ENCODE peak calls at places on chromosomes 4 and X, in nine cellular contexts. P is BE2C; A is CD4-positive, alpha-beta T cell; S is H1; M is sigmoid colon; B is GM23338; G is nephron progenitor cell; R is fibroblast of mammary gland; O is DND-41. T is an unnamed sample.

GRCh38 chr4:186299291-186299690 is 33.3 kb downstream of the F11 start:
- DNase-seq in G (no peak), P (no peak), B (no peak), O (no peak), S (no peak), A (no peak), R (no peak), M (no peak), T (no peak)

GRCh38 chr4:110959041-110959643 is 336.3 kb upstream of the PITX2 start:
- DNase-seq in B (no peak), O (no peak), A (no peak), M (no peak), P (no peak), R (peak), G (no peak), S (no peak), T (no peak)

GRCh38 chr4:76980280-76980679 is 30.7 kb downstream of the SEPTIN11 start:
- DNase-seq in P (no peak), A (no peak), O (no peak), R (no peak), G (no peak), B (no peak), S (no peak), M (no peak), T (no peak)

GRCh38 chr4:56844817-56845580 is 23.5 kb upstream of the SPINK2 start:
- DNase-seq in G (no peak), M (no peak), R (no peak), A (no peak), B (peak), P (no peak), S (peak), O (no peak), T (no peak)

GRCh38 chr4:30839583-30840520 is 119.7 kb downstream of the PCDH7 start:
- DNase-seq in R (peak), O (no peak), P (no peak), G (no peak), S (no peak), B (peak), A (no peak), M (no peak), T (no peak)

GRCh38 chrX:24357101-24357500 is 3.3 kb upstream of the SUPT20HL1 start:
- DNase-seq in G (no peak), B (no peak), A (no peak), M (no peak), R (peak), S (no peak), O (no peak), P (no peak), T (no peak)

GRCh38 chr4:825063-825968 is 613 bp downstream of the CPLX1 start:
- DNase-seq in R (peak), P (peak), A (peak), S (peak), M (peak), B (peak), G (peak), O (no peak), T (peak)

GRCh38 chr4:131644619-131645018 is 1504.5 kb upstream of the PCDH10 start:
- DNase-seq in P (peak), M (no peak), A (no peak), R (peak), O (no peak), B (peak), S (peak), G (peak), T (peak)

GRCh38 chr4:113869743-113870375 is 108.3 kb upstream of the CAMK2D start:
- DNase-seq in O (no peak), B (no peak), P (no peak), R (peak), G (no peak), S (no peak), M (no peak), A (no peak), T (no peak)

GRCh38 chr4:70841951-70842350 is 2.3 kb upstream of the GRSF1 start:
- DNase-seq in M (no peak), S (no peak), O (no peak), A (no peak), P (no peak), B (no peak), R (no peak), G (no peak), T (no peak)

DNA sequence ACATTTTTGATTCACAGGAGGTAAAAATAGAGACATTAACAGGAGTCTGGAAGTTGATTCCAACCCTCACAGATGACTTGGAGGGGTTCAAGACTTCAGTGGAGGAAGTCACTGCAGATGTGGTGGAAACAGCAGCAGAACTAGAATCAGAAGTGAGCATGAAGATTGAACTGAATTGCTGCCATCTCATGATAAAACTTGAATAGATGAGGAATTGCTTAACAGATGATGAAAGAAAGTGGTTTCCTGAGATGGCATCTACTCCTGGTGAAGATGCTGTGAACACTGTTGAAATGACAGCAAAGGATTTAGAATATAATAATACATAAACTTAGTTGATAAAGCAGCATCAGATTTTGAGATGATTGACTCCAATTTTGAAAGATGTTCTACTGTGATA is 76.6 kb downstream of the RELL1 start:
- DNase-seq in M (no peak), G (no peak), R (no peak), O (no peak), B (no peak), P (no peak), A (no peak), S (no peak), T (no peak)
- TF ChIP-seq CTCF in M (no peak), G (no peak), R (no peak), O (no peak), B (no peak), P (no peak), A (no peak), S (no peak), T (no peak)

GRCh38 chrX:49177338-49177833 is 5.7 kb downstream of the PLP2 start:
- DNase-seq in M (peak), A (no peak), O (no peak), B (no peak), G (no peak), S (no peak), P (no peak), R (no peak), T (no peak)
- TF ChIP-seq CTCF in M (no peak), A (no peak), O (peak), B (no peak), G (no peak), S (no peak), P (no peak), R (no peak), T (no peak)

DNA sequence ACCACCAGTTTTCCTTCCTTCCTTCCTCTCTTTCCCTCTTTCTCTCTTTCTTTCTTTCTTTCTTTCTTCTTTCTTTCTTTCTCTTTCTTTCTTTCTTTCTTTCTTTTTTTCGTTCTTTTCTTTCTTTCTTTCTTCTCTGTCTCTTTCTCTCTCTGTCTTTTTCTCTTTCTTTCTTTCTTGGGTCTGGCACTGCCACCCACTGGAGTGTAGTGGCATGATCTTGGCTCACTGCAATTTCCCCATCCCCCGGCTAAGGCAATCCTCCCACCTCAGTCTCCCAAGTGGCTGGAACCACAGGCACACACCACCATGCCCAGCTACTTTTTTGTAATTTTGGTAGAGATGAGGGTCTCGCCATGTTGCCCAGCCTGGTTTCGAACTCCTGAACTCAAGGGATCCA is 51.6 kb upstream of the NHS start:
- DNase-seq in M (no peak), R (no peak), A (no peak), S (no peak), B (no peak), G (no peak), O (no peak), P (no peak), T (no peak)
- TF ChIP-seq CTCF in M (no peak), R (no peak), A (no peak), S (peak), B (peak), G (no peak), O (no peak), P (no peak), T (no peak)

GRCh38 chr4:83012631-83013419 is 2.2 kb upstream of the LIN54 start:
- DNase-seq in O (peak), S (peak), B (peak), A (peak), G (peak), P (peak), M (peak), R (peak), T (peak)
- TF ChIP-seq CTCF in O (peak), S (peak), B (peak), A (peak), G (peak), P (peak), M (peak), R (no peak), T (peak)

GRCh38 chrX:41200785-41201184 is 115.5 kb downstream of the USP9X start:
- DNase-seq in S (no peak), R (no peak), B (no peak), M (no peak), G (no peak), A (no peak), P (no peak), O (no peak), T (no peak)
- TF ChIP-seq CTCF in S (no peak), R (no peak), B (no peak), M (no peak), G (no peak), A (no peak), P (no peak), O (no peak), T (no peak)